ENCODE peak calls at places on chromosomes 13 and 19, in four cellular contexts. C is Panc1, Y is HepG2, B is K562. Q is an unnamed sample.

GRCh38 chr19:51706885-51707284 is 13.8 kb downstream of the SPACA6 start:
- DNase-seq in C (no peak), Y (no peak), B (no peak), Q (no peak)

GRCh38 chr19:9786342-9786741 is 17.8 kb upstream of the ZNF846 start:
- DNase-seq in C (no peak), Y (no peak), B (peak), Q (no peak)

GRCh38 chr13:82791035-82791434 is 1091.2 kb downstream of the SLITRK1 start:
- DNase-seq in C (no peak), Y (no peak), B (no peak), Q (no peak)

GRCh38 chr19:10001899-10002298 is 8.4 kb downstream of the COL5A3 start:
- DNase-seq in C (no peak), Y (peak), B (peak), Q (no peak)

GRCh38 chr19:38262585-38263268 is 1.6 kb upstream of the SPINT2 start:
- DNase-seq in C (no peak), Y (no peak), B (no peak), Q (no peak)

GRCh38 chr19:15318241-15318691 is 14.1 kb downstream of the BRD4 start:
- DNase-seq in C (no peak), Y (no peak), B (no peak), Q (no peak)

GRCh38 chr13:29165840-29166239 is 345.7 kb downstream of the MTUS2 start:
- DNase-seq in C (no peak), Y (no peak), B (no peak), Q (no peak)

GRCh38 chr13:54305377-54305776 is 1276.8 kb downstream of the OLFM4 start:
- DNase-seq in C (no peak), Y (no peak), B (no peak), Q (no peak)

GRCh38 chr19:29837448-29837961 is 25.7 kb downstream of the CCNE1 start:
- DNase-seq in C (no peak), Y (no peak), B (no peak), Q (no peak)

GRCh38 chr19:41206926-41207750 is 11.9 kb upstream of the AXL start:
- DNase-seq in C (no peak), Y (no peak), B (peak), Q (no peak)

GRCh38 chr19:47145639-47146486 is 15.2 kb downstream of the SAE1 start:
- DNase-seq in C (no peak), Y (no peak), B (no peak), Q (no peak)

GRCh38 chr19:15251749-15252397 is 19.6 kb upstream of the EPHX3 start:
- DNase-seq in C (no peak), Y (peak), B (peak), Q (no peak)

GRCh38 chr19:43416951-43417623 is 2.4 kb downstream of the TEX101 start:
- DNase-seq in C (no peak), Y (no peak), B (no peak), Q (no peak)

GRCh38 chr19:5547881-5548280 is 19.9 kb downstream of the TINCR start:
- DNase-seq in C (no peak), Y (peak), B (peak), Q (no peak)

GRCh38 chr19:5651361-5651760 is 28.5 kb downstream of the SAFB start:
- DNase-seq in C (no peak), Y (no peak), B (no peak), Q (no peak)

GRCh38 chr13:59665736-59666135 is 498.0 kb downstream of the DIAPH3 start:
- DNase-seq in C (no peak), Y (no peak), B (no peak), Q (no peak)

GRCh38 chr13:42377640-42378382 is 105.9 kb downstream of the AKAP11 start:
- DNase-seq in C (no peak), Y (no peak), B (no peak), Q (no peak)

GRCh38 chr19:33395561-33396550 is 22.3 kb downstream of the CEBPG start:
- DNase-seq in C (no peak), Y (no peak), B (no peak), Q (no peak)

GRCh38 chr13:65540064-65540635 is 1690.0 kb downstream of the PCDH9 start:
- DNase-seq in C (no peak), Y (no peak), B (no peak), Q (no peak)

GRCh38 chr19:48991823-48992570 is 1.1 kb downstream of the GYS1 start:
- DNase-seq in C (no peak), Y (no peak), B (peak), Q (no peak)

GRCh38 chr19:42469311-42470239 is 26.8 kb upstream of the CXCL17 start:
- DNase-seq in C (no peak), Y (peak), B (no peak), Q (no peak)

GRCh38 chr13:44826586-44827350 is 162.5 kb downstream of the NUFIP1 start:
- DNase-seq in C (no peak), Y (no peak), B (no peak), Q (no peak)

GRCh38 chr19:23673132-23673531 is 13.9 kb downstream of the ZNF675 start:
- DNase-seq in C (no peak), Y (no peak), B (no peak), Q (no peak)

GRCh38 chr19:30148039-30148438 is 206.0 kb downstream of the URI1 start:
- DNase-seq in C (no peak), Y (peak), B (no peak), Q (no peak)

GRCh38 chr13:53405616-53406015 is 377.0 kb downstream of the OLFM4 start:
- DNase-seq in C (no peak), Y (peak), B (no peak), Q (no peak)

GRCh38 chr13:49814551-49815270 is 22.2 kb upstream of the KPNA3 start:
- DNase-seq in C (no peak), Y (peak), B (no peak), Q (no peak)

GRCh38 chr13:24931450-24932217 is 164.3 kb upstream of the PABPC3 start:
- DNase-seq in C (no peak), Y (no peak), B (peak), Q (no peak)

GRCh38 chr13:23411220-23411619 is 22.3 kb downstream of the SACS start:
- DNase-seq in C (no peak), Y (no peak), B (no peak), Q (no peak)

GRCh38 chr13:60727140-60727539 is 330.1 kb downstream of the TDRD3 start:
- DNase-seq in C (no peak), Y (no peak), B (no peak), Q (no peak)

GRCh38 chr19:38351865-38352395 is 16.3 kb downstream of the CATSPERG start:
- DNase-seq in C (no peak), Y (no peak), B (no peak), Q (no peak)

GRCh38 chr13:107847406-107847805 is 367.9 kb downstream of the LIG4 start:
- DNase-seq in C (no peak), Y (no peak), B (no peak), Q (no peak)

GRCh38 chr13:59950201-59950730 is 213.5 kb downstream of the DIAPH3 start:
- DNase-seq in C (no peak), Y (no peak), B (no peak), Q (no peak)

GRCh38 chr13:49329831-49330545 is 82.3 kb downstream of the CDADC1 start:
- DNase-seq in C (no peak), Y (no peak), B (no peak), Q (no peak)

GRCh38 chr13:75369986-75370385 is 112.0 kb downstream of the TBC1D4 start:
- DNase-seq in C (no peak), Y (no peak), B (no peak), Q (no peak)

GRCh38 chr13:50999641-51000040 is 90.0 kb downstream of the RNASEH2B start:
- DNase-seq in C (no peak), Y (no peak), B (no peak), Q (no peak)

DNA sequence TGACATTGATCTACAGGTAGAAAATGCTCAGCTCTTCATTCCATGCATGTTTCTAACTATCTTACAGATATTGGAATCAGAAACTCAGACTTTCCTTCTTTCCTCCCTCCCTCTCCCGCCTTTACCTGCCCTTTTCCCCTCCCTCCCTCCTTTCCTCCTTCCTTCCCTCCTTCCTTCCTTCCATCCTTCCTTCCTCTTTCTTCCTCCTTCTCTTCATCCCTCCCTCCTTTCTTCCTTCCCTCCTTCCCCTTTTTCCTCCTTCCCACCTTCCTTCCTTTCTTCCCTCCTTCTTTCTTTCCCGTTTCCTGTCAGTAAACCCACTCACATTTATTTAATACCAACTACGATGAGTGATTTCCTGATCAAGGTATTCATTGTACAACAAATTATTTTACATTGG is 113.4 kb upstream of the IRS2 start:
- DNase-seq in C (no peak), Y (no peak), B (no peak), Q (no peak)
- TF ChIP-seq TCF7L2 in C (no peak), Y (no peak), B (no peak), Q (no peak)

DNA sequence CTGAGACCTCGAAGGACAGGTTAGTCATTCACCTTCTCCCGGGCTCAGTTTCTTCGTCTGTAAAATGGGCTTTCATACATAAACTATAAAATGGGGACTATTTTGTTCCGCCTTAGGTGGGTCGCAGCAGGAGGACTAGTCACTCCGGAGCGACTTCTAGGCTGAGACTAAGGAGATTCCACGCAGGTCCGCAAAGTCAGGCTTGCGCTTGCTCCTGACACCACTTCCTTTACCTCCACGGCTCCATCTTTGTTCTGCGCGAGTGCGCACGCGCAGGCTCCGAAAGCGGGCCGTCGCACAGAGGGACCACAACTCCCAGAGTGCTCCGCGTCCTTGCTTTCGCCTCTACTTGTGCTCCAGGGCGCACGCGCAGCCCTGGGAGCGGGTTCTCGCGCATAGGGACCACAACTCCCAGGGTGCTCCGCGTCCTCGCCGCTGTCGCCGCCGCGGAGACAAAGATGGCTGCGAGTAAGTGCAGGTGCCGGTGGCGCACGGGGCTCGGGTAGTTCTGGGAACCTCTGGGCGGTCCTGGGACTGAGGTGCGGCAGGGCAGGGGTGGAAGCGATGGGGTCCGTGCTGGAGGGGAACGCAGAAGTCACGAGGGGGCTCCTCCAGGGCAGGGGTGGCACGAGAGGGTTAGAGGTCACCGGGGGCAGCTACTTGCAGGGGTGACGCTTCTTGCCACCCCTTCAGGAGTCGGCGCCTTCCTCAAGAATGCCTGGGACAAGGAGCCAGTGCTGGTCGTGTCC is at the start of gene NDUFA3:
- DNase-seq in C (peak), Y (peak), B (peak), Q (peak)
- H3K4me3 ChIP-seq in C (peak), Y (peak), B (peak), Q (peak)

GRCh38 chr13:94009696-94010095 is 469.8 kb downstream of the DCT start:
- DNase-seq in C (no peak), Y (no peak), B (no peak), Q (no peak)

GRCh38 chr13:94020426-94020825 is 459.1 kb downstream of the DCT start:
- DNase-seq in C (no peak), Y (no peak), B (no peak), Q (no peak)

GRCh38 chr13:94014461-94014860 is 465.0 kb downstream of the DCT start:
- DNase-seq in C (no peak), Y (no peak), B (no peak), Q (no peak)
- TF ChIP-seq TCF7L2 in C (no peak), Y (no peak), B (no peak), Q (no peak)

DNA sequence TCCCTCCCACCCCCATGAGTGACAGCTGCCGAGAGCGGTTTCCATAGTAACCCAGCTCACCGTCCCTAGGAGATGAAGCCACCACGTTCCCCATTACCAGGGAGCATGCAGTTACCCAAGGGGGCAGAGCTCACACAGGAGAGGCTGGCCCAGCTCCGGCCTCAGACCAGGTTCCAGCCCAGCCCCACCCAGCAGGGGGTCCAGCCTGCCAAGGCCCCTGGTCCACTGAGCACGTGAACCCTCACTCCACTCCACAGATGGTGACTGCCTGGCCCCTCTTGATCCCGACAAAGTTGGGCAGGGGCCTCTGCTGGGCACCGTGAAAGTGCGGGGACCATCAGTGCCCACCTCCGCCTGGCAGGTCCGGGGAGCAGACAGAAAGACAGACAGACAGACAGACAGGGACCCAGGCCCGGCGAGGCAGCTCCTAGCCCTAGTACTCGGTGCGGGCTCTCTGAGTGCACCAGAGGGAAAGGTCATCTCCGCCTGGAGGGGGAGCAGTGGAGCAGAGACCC is 50.7 kb downstream of the CELF5 start:
- DNase-seq in C (no peak), Y (peak), B (peak), Q (peak)
- H3K4me3 ChIP-seq in C (peak), Y (peak), B (peak), Q (peak)

DNA sequence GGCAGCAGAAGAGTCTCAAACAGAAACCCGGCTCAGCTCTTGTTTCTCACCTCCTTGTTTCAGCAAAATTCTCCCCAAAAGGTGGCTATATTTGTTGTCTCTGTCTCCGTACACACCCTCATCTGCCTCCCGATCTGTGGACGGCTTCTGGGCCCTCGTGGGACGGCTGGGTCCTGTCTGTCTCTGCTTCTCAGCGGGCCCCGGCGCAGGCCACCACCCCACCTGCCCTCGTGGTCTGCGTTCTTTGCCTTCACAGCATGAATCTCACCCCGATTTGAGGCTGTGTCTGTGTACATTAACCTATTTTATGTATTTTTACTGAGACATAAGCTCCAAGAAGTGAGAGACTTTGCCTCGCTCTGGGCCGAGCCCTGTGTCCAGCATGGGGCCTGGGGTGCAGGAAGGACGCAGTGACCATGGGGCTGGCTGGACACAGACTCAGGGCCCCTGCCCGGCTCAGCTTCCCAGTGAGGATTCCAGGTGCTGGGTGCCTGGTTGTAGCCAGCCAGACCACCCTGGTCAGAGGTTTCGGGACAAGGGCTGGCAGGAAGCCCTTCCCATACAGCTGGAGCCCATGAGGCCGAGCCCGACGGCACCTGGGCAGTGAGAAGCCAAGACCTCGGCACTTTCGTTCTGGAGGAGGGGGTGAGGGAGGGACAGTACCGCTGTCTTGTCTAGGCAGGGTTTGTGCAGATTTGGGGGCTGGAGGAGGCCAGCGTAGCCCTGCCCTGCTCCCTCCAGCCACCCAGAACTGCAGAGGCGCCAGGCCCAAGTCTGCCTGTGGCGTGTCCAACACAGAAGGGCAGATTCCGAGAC is 78.5 kb upstream of the MCF2L start:
- DNase-seq in C (no peak), Y (no peak), B (no peak), Q (no peak)
- TF ChIP-seq TCF7L2 in C (no peak), Y (no peak), B (no peak), Q (no peak)

DNA sequence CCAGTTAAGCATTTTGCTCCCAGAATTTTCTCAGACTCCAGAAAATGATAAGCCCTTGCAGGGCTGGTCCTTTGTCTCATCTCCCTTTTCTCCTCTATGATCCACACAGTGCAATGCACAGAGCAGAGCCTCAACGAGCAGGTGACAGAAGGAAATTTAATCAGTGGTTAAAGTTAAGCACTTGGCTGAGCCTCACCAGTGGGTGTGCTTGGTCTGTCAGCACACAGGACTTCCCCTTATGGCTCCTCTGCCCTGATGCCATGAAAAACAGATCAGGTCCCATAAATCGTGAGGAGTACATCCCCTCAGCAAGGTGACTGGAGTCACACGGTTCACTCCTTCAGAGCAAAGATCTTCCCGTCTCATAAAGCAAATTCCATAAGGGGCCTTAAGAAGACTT is 818.2 kb downstream of the UQCRFS1 start:
- DNase-seq in C (no peak), Y (no peak), B (no peak), Q (no peak)
- H3K4me3 ChIP-seq in C (no peak), Y (no peak), B (no peak), Q (no peak)

GRCh38 chr19:18725755-18726416 is 42.4 kb downstream of the CRTC1 start:
- DNase-seq in C (no peak), Y (no peak), B (no peak), Q (no peak)
- TF ChIP-seq TCF7L2 in C (no peak), Y (no peak), B (no peak), Q (no peak)

DNA sequence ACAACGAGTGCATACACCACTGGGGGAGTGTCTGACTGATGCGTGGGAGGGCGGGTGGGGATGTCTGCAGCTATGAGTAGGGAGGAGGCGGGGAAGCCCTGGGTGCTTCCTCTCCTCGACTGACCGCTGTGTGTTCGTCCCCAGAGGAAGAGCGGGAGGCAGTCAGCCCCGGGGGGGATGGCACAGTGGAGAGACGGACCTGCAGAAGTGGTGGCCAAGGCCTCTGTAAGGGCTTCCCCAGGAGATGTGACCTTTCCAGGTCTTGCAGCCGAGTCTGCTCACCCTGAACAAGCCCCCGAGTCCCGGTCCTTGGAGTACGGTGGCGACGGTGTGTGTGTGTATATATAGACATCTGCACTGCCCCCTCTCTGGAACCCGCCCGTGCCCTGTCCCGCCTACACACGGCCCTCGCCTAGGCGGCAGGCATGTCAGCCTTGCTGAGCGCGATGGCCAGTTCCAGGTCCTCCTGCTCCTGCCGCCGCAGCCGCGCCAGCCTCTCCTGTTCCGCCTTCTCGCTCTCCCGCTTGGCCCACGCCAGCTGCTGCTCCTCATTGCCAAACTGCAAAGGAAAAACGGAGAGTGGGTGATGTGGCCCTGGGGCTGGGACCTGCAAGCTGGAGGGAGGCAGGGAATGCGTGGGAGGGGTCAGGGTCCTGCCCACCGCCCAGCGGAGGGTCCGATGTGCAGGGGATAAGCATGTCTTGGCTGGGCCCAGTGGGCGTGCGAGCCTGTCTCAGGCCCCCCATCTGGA is 30.8 kb downstream of the KLF2 start:
- DNase-seq in C (no peak), Y (no peak), B (peak), Q (no peak)
- H3K4me3 ChIP-seq in C (no peak), Y (no peak), B (no peak), Q (no peak)

DNA sequence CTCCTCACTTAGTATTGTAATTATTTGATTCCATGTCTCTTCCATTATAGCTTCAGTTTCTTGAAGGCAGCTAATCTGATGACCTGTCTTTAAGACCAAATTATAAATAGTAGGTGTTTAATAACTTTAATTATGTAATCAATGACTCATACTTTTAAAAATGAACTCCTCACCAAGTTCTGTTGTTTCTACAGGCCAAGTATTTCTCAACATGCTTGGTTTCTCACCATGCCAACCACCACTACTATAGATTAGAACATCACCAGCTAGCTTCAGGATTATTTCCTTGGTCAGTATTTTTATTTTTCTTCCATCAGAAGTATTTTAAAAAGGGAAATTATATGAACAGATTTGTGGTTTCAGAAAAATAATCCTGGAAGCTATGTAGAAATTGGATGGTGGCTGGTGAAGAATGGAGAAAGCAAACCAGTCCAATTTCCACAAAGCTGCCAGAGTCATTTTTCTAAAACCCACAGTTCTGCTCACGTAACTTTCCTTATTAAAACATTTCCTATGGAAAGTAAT is 237.7 kb upstream of the DACH1 start:
- DNase-seq in C (no peak), Y (no peak), B (no peak), Q (no peak)
- TF ChIP-seq TCF7L2 in C (no peak), Y (no peak), B (no peak), Q (no peak)